ENCODE peak calls at places on chromosomes 4 and X, in four cellular contexts. L, U, T and M are unnamed samples.
A peak's percentile ranks its signal among the peaks of the same experiment; 100 is the strongest.

GRCh38 chr4:53932784-53933183 is 131.6 kb downstream of the CHIC2 start:
- DNase-seq in L (no peak), U (no peak), T (peak; percentile 77), M (peak; percentile 99)

GRCh38 chr4:8181844-8182243 is 17.2 kb upstream of the SH3TC1 start:
- DNase-seq in L (no peak), U (no peak), T (no peak), M (no peak)

GRCh38 chrX:137354851-137355250 is 211.1 kb upstream of the ZIC3 start:
- DNase-seq in L (peak; percentile 65), U (no peak), T (no peak), M (no peak)

GRCh38 chr4:24599275-24599674 is 14.9 kb upstream of the DHX15 start:
- DNase-seq in L (no peak), U (no peak), T (no peak), M (no peak)

GRCh38 chr4:51965862-51966261 is 54.3 kb downstream of the LRRC66 start:
- DNase-seq in L (no peak), U (no peak), T (no peak), M (no peak)

GRCh38 chr4:48130100-48130499 is 4.0 kb downstream of the TXK start:
- DNase-seq in L (no peak), U (no peak), T (no peak), M (no peak)

GRCh38 chr4:65918217-65918616 is 247.9 kb upstream of the EPHA5 start:
- DNase-seq in L (peak; percentile 43), U (no peak), T (no peak), M (no peak)

GRCh38 chrX:24426340-24426913 is 38.7 kb upstream of the PDK3 start:
- DNase-seq in L (no peak), U (no peak), T (no peak), M (no peak)

GRCh38 chrX:39309018-39309620 is 507.9 kb downstream of the MID1IP1 start:
- DNase-seq in L (no peak), U (no peak), T (no peak), M (no peak)

GRCh38 chrX:25503826-25504225 is 488.1 kb upstream of the ARX start:
- DNase-seq in L (no peak), U (no peak), T (no peak), M (no peak)

GRCh38 chrX:18354369-18355329 is at the start of gene SCML2:
- DNase-seq in L (peak; percentile 39), U (peak; percentile 48), T (no peak), M (no peak)

GRCh38 chrX:153502796-153503195 is 8.0 kb downstream of the BGN start:
- DNase-seq in L (no peak), U (no peak), T (no peak), M (no peak)

GRCh38 chrX:74505437-74505836 is 84.1 kb downstream of the SLC16A2 start:
- DNase-seq in L (peak; percentile 48), U (no peak), T (no peak), M (no peak)

GRCh38 chr4:18194278-18194677 is 172.7 kb upstream of the LCORL start:
- DNase-seq in L (no peak), U (no peak), T (no peak), M (no peak)

GRCh38 chrX:151904989-151905388 is 7.7 kb upstream of the MAGEA4 start:
- DNase-seq in L (no peak), U (no peak), T (no peak), M (no peak)

GRCh38 chrX:23380581-23380980 is 45.9 kb downstream of the PTCHD1 start:
- DNase-seq in L (no peak), U (no peak), T (no peak), M (no peak)

GRCh38 chr4:88211473-88212252 is 53.2 kb upstream of the ABCG2 start:
- DNase-seq in L (peak; percentile 15), U (peak; percentile 26), T (no peak), M (no peak)

GRCh38 chrX:77493677-77494553 is 46.7 kb downstream of the FGF16 start:
- DNase-seq in L (no peak), U (no peak), T (no peak), M (peak; percentile 28)

GRCh38 chr4:81214518-81215218 is 354 bp downstream of the PRKG2 start:
- DNase-seq in L (peak; percentile 30), U (peak; percentile 17), T (no peak), M (no peak)

GRCh38 chr4:129092636-129093172 is 635 bp downstream of the SCLT1 start:
- DNase-seq in L (no peak), U (no peak), T (no peak), M (no peak)

GRCh38 chr4:105715692-105716278 is 7.2 kb downstream of the GSTCD start:
- DNase-seq in L (no peak), U (no peak), T (no peak), M (no peak)

GRCh38 chrX:13287816-13288215 is 32.0 kb downstream of the ATXN3L start:
- DNase-seq in L (no peak), U (no peak), T (peak; percentile 24), M (no peak)

GRCh38 chrX:43822015-43822414 is 60.2 kb downstream of the MAOB start:
- DNase-seq in L (no peak), U (no peak), T (no peak), M (no peak)

GRCh38 chr4:62771656-62772557 is 1571.8 kb downstream of the ADGRL3 start:
- DNase-seq in L (no peak), U (no peak), T (no peak), M (no peak)

GRCh38 chr4:143035661-143036060 is 149.1 kb upstream of the USP38 start:
- DNase-seq in L (no peak), U (no peak), T (no peak), M (no peak)

GRCh38 chr4:72449705-72450104 is 119.3 kb downstream of the ADAMTS3 start:
- DNase-seq in L (no peak), U (no peak), T (no peak), M (no peak)

GRCh38 chr4:15213415-15213814 is 211.1 kb downstream of the CPEB2 start:
- DNase-seq in L (no peak), U (no peak), T (no peak), M (no peak)

GRCh38 chrX:53356186-53356585 is 66.3 kb downstream of the SMC1A start:
- DNase-seq in L (no peak), U (no peak), T (no peak), M (no peak)

GRCh38 chr4:100820249-100820648 is 302.4 kb upstream of the EMCN start:
- DNase-seq in L (no peak), U (no peak), T (no peak), M (no peak)

GRCh38 chrX:84907324-84907946 is 96.2 kb upstream of the APOOL start:
- DNase-seq in L (no peak), U (no peak), T (no peak), M (no peak)

GRCh38 chrX:134431894-134432293 is 28.1 kb upstream of the HPRT1 start:
- DNase-seq in L (no peak), U (no peak), T (peak; percentile 9), M (peak; percentile 5)

GRCh38 chr4:153706519-153706918 is 22.4 kb downstream of the TLR2 start:
- DNase-seq in L (no peak), U (no peak), T (no peak), M (no peak)

GRCh38 chr4:161767116-161767515 is 396.7 kb downstream of the FSTL5 start:
- DNase-seq in L (no peak), U (no peak), T (no peak), M (peak; percentile 4)

GRCh38 chrX:98357146-98357545 is 1473.4 kb downstream of the RPA4 start:
- DNase-seq in L (no peak), U (no peak), T (no peak), M (no peak)

GRCh38 chr4:85555210-85555609 is 80.3 kb downstream of the ARHGAP24 start:
- DNase-seq in L (no peak), U (no peak), T (no peak), M (no peak)